ENCODE peak calls at places on chromosomes 6 and 20, in nine cellular contexts. Z is stimulated activated CD4-positive, alpha-beta T cell treated with anti-CD3 and anti-CD28 coated beads, Interleukin-1b, Interleukin-23, amount 100 ng/mL, for 48 hours; V is activated effector memory CD4-positive, alpha-beta T cell treated with Interleukin-2 at 50 U/mL for 16 hours; P is SW 1271; Y is midbrain; M is left kidney; W is mammary epithelial cell; Q is left cardiac atrium; R is lung microvascular endothelial cell. F is an unnamed sample.

GRCh38 chr20:24986436-24987015 is 6.0 kb downstream of the APMAP start:
- DNase-seq in R (no peak), V (no peak), Y (no peak), W (no peak), Q (peak), P (no peak), Z (no peak), M (peak), F (no peak)

GRCh38 chr6:32637219-32637880 is at the start of gene HLA-DQA1:
- DNase-seq in Y (peak), Z (no peak), V (no peak), M (no peak), W (peak), P (peak), R (no peak), Q (no peak), F (no peak)

GRCh38 chr6:42819803-42820508 is 38.1 kb downstream of the BICRAL start:
- DNase-seq in V (no peak), Q (no peak), Y (no peak), Z (no peak), M (peak), P (peak), R (no peak), W (no peak), F (no peak)

GRCh38 chr6:48567016-48567415 is 456.0 kb upstream of the PTCHD4 start:
- DNase-seq in V (no peak), Q (no peak), Y (no peak), R (no peak), W (peak), P (no peak), Z (no peak), M (no peak), F (no peak)

GRCh38 chr6:47698342-47698787 is at the start of gene ADGRF4:
- DNase-seq in M (no peak), P (no peak), W (peak), Y (no peak), Z (peak), Q (no peak), R (no peak), V (no peak), F (peak)

GRCh38 chr20:10558635-10559187 is 115.1 kb downstream of the JAG1 start:
- DNase-seq in V (no peak), Y (no peak), P (no peak), Z (peak), Q (no peak), M (no peak), R (peak), W (peak), F (peak)

GRCh38 chr20:20139403-20139802 is 87.1 kb downstream of the CFAP61 start:
- DNase-seq in P (no peak), R (no peak), M (no peak), V (no peak), Y (no peak), Q (no peak), Z (no peak), W (no peak), F (no peak)

GRCh38 chr20:21607971-21608735 is 94.3 kb upstream of the NKX2-2 start:
- DNase-seq in Z (no peak), R (no peak), V (no peak), Q (peak), Y (peak), W (no peak), P (no peak), M (no peak), F (no peak)

GRCh38 chr6:93423542-93423941 is 4.2 kb upstream of the EPHA7 start:
- DNase-seq in W (no peak), Q (peak), Z (peak), M (peak), R (peak), P (peak), V (no peak), Y (peak), F (peak)